ENCODE peak calls at places on chromosomes 11 and 22, in five cellular contexts. L is H1, Q is SK-N-SH, A is GM12891, M is GM12892. N is an unnamed sample.

GRCh38 chr11:87255589-87255988 is 217.9 kb downstream of the TMEM135 start:
- DNase-seq in A (no peak), L (no peak), M (no peak), Q (no peak), N (no peak)

GRCh38 chr22:50730013-50730891 is 7.8 kb upstream of the ACR start:
- DNase-seq in M (no peak), Q (no peak), A (no peak), L (no peak), N (no peak)

GRCh38 chr22:44211946-44212930 is 31.5 kb downstream of the PARVG start:
- DNase-seq in A (no peak), M (no peak), Q (peak), L (no peak), N (no peak)

GRCh38 chr11:78961938-78962701 is 387.5 kb upstream of the NARS2 start:
- DNase-seq in L (no peak), A (peak), Q (peak), M (no peak), N (no peak)

GRCh38 chr11:88475991-88476418 is 138.5 kb upstream of the CTSC start:
- DNase-seq in A (no peak), M (no peak), L (no peak), Q (no peak), N (no peak)

GRCh38 chr11:71298761-71299181 is 46.4 kb upstream of the SHANK2 start:
- DNase-seq in A (no peak), L (no peak), M (no peak), Q (no peak), N (no peak)

GRCh38 chr11:109695696-109696095 is 273.7 kb downstream of the C11orf87 start:
- DNase-seq in Q (no peak), A (no peak), M (no peak), L (no peak), N (no peak)

GRCh38 chr22:38413085-38414008 is 41.7 kb downstream of the KCNJ4 start:
- DNase-seq in L (no peak), A (peak), Q (no peak), M (peak), N (no peak)

GRCh38 chr22:19178659-19179471 is at the start of gene SLC25A1:
- DNase-seq in Q (peak), M (peak), L (peak), A (peak), N (peak)

GRCh38 chr11:59899532-59899931 is 20.9 kb downstream of the OOSP3 start:
- DNase-seq in M (no peak), A (no peak), Q (no peak), L (no peak), N (no peak)

GRCh38 chr11:2933376-2934056 is 4.3 kb upstream of the PHLDA2 start:
- DNase-seq in A (no peak), Q (peak), M (no peak), L (peak), N (no peak)

GRCh38 chr22:33573479-33573878 is 346.8 kb downstream of the LARGE1 start:
- DNase-seq in Q (no peak), A (no peak), L (no peak), M (no peak), N (peak)

GRCh38 chr11:75867778-75868374 is 52.9 kb downstream of the UVRAG start:
- DNase-seq in Q (peak), L (no peak), A (no peak), M (no peak), N (peak)

GRCh38 chr11:77088236-77089003 is 14.2 kb upstream of the OMP start:
- DNase-seq in A (no peak), L (no peak), Q (no peak), M (no peak), N (no peak)

GRCh38 chr11:16946477-16947282 is 67.5 kb downstream of the PLEKHA7 start:
- DNase-seq in A (no peak), L (no peak), Q (no peak), M (no peak), N (no peak)

DNA sequence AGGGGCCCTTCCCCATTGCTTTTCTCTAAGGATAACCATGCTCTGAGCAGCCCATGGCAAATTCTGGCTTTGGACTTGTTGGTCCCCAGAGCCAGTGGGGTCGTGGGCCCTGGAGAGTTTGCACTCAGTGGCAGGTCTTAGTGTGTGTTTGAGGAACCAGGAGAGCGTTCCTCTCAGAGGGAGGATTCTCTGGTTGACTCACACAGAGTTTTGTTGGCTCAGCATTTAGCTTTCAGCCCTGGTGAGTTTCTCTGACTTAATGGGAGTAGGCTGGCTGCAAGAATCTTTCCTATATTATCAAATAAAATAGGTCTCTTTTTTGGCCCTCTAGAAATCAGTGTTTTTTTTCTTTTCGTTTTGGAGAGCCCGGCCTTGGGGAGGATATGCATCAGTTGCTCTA is 20.9 kb downstream of the ST14 start:
- DNase-seq in M (no peak), L (no peak), A (no peak), Q (no peak), N (no peak)
- TF ChIP-seq TAF1 in M (no peak), L (no peak), A (no peak), Q (no peak), N (no peak)

GRCh38 chr11:126303623-126304456 is at the start of gene DCPS:
- DNase-seq in Q (peak), L (peak), A (peak), M (peak), N (peak)
- TF ChIP-seq POLR2AphosphoS5 in Q (peak), L (peak), A (peak), M (peak), N (peak)

GRCh38 chr11:113796663-113797259 is 17.2 kb downstream of the CLDN25 start:
- DNase-seq in L (no peak), M (no peak), Q (peak), A (no peak), N (peak)
- TF ChIP-seq TAF1 in L (no peak), M (no peak), Q (no peak), A (no peak), N (no peak)

GRCh38 chr11:47413351-47413750 is 5.0 kb downstream of the SLC39A13 start:
- DNase-seq in A (no peak), L (no peak), Q (no peak), M (no peak), N (no peak)

GRCh38 chr11:47415949-47416472 is 7.6 kb downstream of the SLC39A13 start:
- DNase-seq in Q (no peak), A (no peak), L (no peak), M (no peak), N (no peak)

GRCh38 chr11:47414685-47415070 is 6.3 kb downstream of the SLC39A13 start:
- DNase-seq in L (no peak), A (no peak), Q (no peak), M (no peak), N (no peak)

GRCh38 chr11:47413908-47414684 is 5.7 kb downstream of the SLC39A13 start:
- DNase-seq in Q (no peak), L (no peak), A (no peak), M (no peak), N (no peak)

GRCh38 chr11:47415091-47415854 is 6.9 kb downstream of the SLC39A13 start:
- DNase-seq in M (no peak), L (no peak), A (no peak), Q (no peak), N (no peak)
- TF ChIP-seq POLR2AphosphoS5 in M (no peak), L (peak), A (no peak), Q (no peak), N (no peak)

GRCh38 chr11:74462009-74462408 is 5.3 kb downstream of the KCNE3 start:
- DNase-seq in L (no peak), M (no peak), A (no peak), Q (no peak), N (peak)
- TF ChIP-seq TAF1 in L (no peak), M (no peak), A (no peak), Q (no peak), N (no peak)

GRCh38 chr11:33694346-33695050 is 6.1 kb downstream of the C11orf91 start:
- DNase-seq in Q (peak), L (no peak), M (no peak), A (no peak), N (no peak)

GRCh38 chr11:33689506-33689905 is 11.1 kb downstream of the C11orf91 start:
- DNase-seq in L (no peak), M (no peak), A (no peak), Q (no peak), N (no peak)

GRCh38 chr11:33691051-33691864 is 9.4 kb downstream of the C11orf91 start:
- DNase-seq in L (no peak), M (no peak), Q (no peak), A (no peak), N (peak)

GRCh38 chr11:33690290-33691050 is 10.2 kb downstream of the C11orf91 start:
- DNase-seq in L (no peak), A (no peak), Q (no peak), M (no peak), N (peak)

GRCh38 chr11:33692013-33692504 is 8.6 kb downstream of the C11orf91 start:
- DNase-seq in M (no peak), L (no peak), Q (no peak), A (no peak), N (peak)
- TF ChIP-seq POLR2AphosphoS5 in M (no peak), L (no peak), Q (no peak), A (no peak), N (no peak)

DNA sequence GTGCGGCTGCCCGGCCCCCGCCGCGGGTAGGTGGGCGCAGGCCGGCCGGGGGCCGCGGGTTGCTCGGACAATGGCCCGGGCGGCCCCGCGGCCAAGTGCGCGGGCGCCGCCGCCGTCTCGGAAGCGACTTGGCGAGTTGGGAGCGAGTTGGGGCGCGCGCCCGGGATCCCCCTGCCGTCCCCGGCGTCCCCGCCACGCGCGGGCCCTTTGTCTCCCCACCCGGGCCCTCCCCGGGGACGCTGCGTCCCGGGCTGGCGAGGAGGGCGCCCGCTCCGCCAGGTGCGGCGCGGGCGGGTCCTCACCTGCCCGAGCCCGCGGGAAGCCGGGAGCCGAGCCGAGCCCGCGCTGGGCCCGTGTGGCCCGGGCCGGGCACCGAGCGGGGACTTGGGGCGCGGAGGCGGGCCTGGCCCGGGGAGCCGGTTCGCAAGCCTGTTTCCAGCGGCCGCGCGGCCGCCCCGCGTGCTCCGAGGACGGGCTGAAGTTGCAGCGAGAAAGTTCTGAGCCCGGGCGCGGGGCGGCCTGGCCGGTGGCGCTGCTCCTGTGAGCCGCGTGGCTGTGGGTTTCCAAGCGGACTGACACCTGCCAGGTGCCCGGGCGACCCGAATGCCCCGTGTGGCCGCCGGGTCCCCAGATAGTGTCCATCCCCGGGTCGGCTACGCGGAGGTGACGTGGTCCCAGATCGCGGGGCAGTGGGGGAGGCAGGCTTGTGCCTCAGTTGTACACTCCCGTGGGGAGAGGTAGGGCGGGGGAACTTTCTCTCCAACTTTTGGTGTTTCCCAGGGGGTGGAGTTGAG is 586 bp downstream of the LRP5 start:
- DNase-seq in Q (peak), L (no peak), M (peak), A (peak), N (no peak)
- TF ChIP-seq TAF1 in Q (no peak), L (no peak), M (no peak), A (no peak), N (no peak)

DNA sequence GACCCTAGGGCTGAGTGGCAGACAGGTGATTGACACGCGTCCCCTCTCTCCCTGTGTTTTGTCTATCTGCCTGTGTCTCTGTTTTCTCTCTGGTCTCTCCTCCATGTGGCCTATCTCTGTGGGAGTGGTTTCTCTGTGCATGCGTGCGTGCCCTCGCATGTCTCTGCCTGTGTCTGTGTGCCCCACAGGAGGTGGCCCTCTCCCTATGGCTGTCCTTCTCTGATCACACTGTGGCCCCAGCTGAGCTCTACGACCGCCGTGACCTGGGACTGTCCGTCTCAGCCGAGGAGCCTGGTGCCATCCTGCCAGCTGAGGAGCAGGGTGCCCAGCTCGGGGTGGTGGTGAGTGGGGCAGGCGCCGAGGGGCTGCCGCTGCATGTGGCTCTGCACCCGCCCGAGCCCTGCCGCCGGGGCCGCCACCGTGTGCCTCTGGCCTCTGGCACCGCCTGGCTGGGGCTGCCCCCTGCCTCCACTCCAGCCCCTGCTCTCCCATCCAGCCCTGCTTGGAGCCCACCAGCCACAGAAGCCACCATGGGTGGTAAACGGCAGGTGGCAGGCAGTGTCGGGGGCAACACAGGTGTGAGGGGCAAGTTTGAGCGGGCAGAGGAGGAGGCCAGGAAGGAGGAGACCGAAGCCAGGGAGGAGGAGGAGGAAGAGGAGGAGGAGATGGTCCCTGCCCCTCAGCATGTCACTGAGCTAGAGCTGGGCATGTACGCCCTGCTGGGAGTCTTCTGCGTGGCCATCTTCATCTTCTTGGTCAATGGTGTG is 11.6 kb downstream of the TMEM132A start:
- DNase-seq in A (no peak), L (no peak), Q (no peak), M (no peak), N (no peak)
- TF ChIP-seq POLR2AphosphoS5 in A (peak), L (peak), Q (no peak), M (peak), N (no peak)

DNA sequence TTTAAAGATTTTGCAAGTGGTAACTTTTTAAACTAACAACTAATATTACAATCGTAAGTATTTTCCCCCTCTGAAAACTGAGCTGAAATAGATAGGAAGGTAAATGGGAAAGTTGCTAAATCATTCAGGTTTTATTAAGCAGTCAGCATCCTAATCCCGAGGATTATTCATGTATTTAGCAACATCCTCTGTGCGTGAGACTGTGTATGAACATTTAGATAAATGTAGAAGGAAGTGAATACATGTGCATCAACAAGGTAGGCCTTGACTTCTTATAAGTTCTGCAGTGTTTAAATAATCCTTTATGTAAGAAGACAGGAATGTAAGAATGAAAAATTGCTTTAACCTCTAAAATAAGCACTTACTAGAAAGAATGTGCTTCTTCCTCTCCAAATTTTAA is 745.9 kb upstream of the TENM4 start:
- DNase-seq in M (no peak), A (no peak), Q (no peak), L (no peak), N (no peak)
- TF ChIP-seq TAF1 in M (no peak), A (no peak), Q (no peak), L (no peak), N (no peak)

GRCh38 chr22:17563936-17564391 is 666 bp downstream of the SLC25A18 start:
- DNase-seq in A (no peak), L (no peak), Q (no peak), M (no peak), N (no peak)
- TF ChIP-seq POLR2AphosphoS5 in A (no peak), L (peak), Q (no peak), M (no peak), N (no peak)

N was measured in HepG2.